ENCODE peak calls at places on chromosomes 16 and 17, in ten cellular contexts. X, H, B, A, U, P, J, C, Q and W are unnamed samples.

GRCh38 chr17:57033296-57033695 is 51.8 kb upstream of the AKAP1 start:
- DNase-seq in X (no peak), H (no peak), B (no peak), A (no peak), U (peak), P (no peak), J (no peak), C (peak), Q (peak), W (peak)

GRCh38 chr17:6823011-6823442 is 8.5 kb downstream of the TEKT1 start:
- DNase-seq in X (no peak), H (no peak), B (peak), A (no peak), U (no peak), P (no peak), J (peak), C (no peak), Q (no peak), W (no peak)

GRCh38 chr17:80382446-80382845 is 32.5 kb upstream of the ENDOV start:
- DNase-seq in X (no peak), H (no peak), B (no peak), A (no peak), U (no peak), P (no peak), J (no peak), C (no peak), Q (no peak), W (no peak)

GRCh38 chr17:18093616-18094408 is 6.1 kb downstream of the DRG2 start:
- DNase-seq in X (no peak), H (no peak), B (peak), A (no peak), U (no peak), P (peak), J (peak), C (no peak), Q (peak), W (peak)

GRCh38 chr17:47643116-47643515 is 6.6 kb upstream of the KPNB1 start:
- DNase-seq in X (no peak), H (no peak), B (no peak), A (no peak), U (no peak), P (no peak), J (no peak), C (no peak), Q (no peak), W (no peak)

GRCh38 chr16:46918905-46919792 is 35.0 kb downstream of the GPT2 start:
- DNase-seq in X (no peak), H (no peak), B (no peak), A (peak), U (no peak), P (peak), J (no peak), C (no peak), Q (no peak), W (no peak)

GRCh38 chr16:49532243-49532870 is 158.8 kb downstream of the C16orf78 start:
- DNase-seq in X (no peak), H (no peak), B (no peak), A (no peak), U (no peak), P (no peak), J (no peak), C (no peak), Q (no peak), W (no peak)

GRCh38 chr17:4499431-4500187 is 928 bp downstream of the SPNS2 start:
- DNase-seq in X (peak), H (no peak), B (no peak), A (no peak), U (no peak), P (no peak), J (no peak), C (no peak), Q (no peak), W (no peak)

GRCh38 chr17:74768069-74768762 is 7.9 kb downstream of the NAT9 start:
- DNase-seq in X (peak), H (no peak), B (peak), A (no peak), U (peak), P (no peak), J (peak), C (no peak), Q (peak), W (no peak)

GRCh38 chr17:71521724-71522123 is 599.1 kb upstream of the SOX9 start:
- DNase-seq in X (no peak), H (no peak), B (no peak), A (no peak), U (no peak), P (no peak), J (no peak), C (no peak), Q (no peak), W (no peak)

GRCh38 chr16:85137323-85138072 is 25.2 kb upstream of the CIBAR2 start:
- DNase-seq in X (peak), H (no peak), B (no peak), A (no peak), U (peak), P (peak), J (peak), C (no peak), Q (no peak), W (peak)

GRCh38 chr16:55035037-55035436 is 104.4 kb downstream of the IRX5 start:
- DNase-seq in X (no peak), H (no peak), B (peak), A (peak), U (no peak), P (peak), J (no peak), C (no peak), Q (no peak), W (no peak)

GRCh38 chr17:18963126-18964017 is 11.4 kb downstream of the SLC5A10 start:
- DNase-seq in X (no peak), H (no peak), B (peak), A (no peak), U (no peak), P (peak), J (no peak), C (no peak), Q (no peak), W (no peak)

GRCh38 chr16:83994087-83994486 is 26.0 kb downstream of the NECAB2 start:
- DNase-seq in X (no peak), H (no peak), B (peak), A (no peak), U (no peak), P (no peak), J (peak), C (no peak), Q (no peak), W (no peak)

GRCh38 chr16:85027968-85028637 is 508 bp downstream of the KIAA0513 start:
- DNase-seq in X (no peak), H (no peak), B (no peak), A (no peak), U (no peak), P (peak), J (no peak), C (no peak), Q (no peak), W (no peak)

GRCh38 chr16:17780181-17780580 is 309.4 kb upstream of the XYLT1 start:
- DNase-seq in X (no peak), H (no peak), B (no peak), A (no peak), U (no peak), P (no peak), J (no peak), C (no peak), Q (no peak), W (no peak)